ENCODE peak calls at places on chromosomes 4 and X, in seven cellular contexts. U is GM23338, P is stomach, Y is SK-N-SH, A is spleen, F is HepG2, J is suprapubic skin. E is an unnamed sample.

GRCh38 chr4:176277162-176277904 is 8.3 kb upstream of the ASB5 start:
- DNase-seq in F (peak; percentile 39), U (peak; percentile 75), Y (peak; percentile 51), P (peak; percentile 71), J (no peak), A (no peak), E (no peak)

GRCh38 chrX:22629105-22629725 is 356.5 kb downstream of the CBLL2 start:
- DNase-seq in A (no peak), Y (no peak), J (no peak), U (no peak), P (no peak), F (no peak), E (no peak)

GRCh38 chrX:53000447-53001208 is 42.3 kb upstream of the FAM156A start:
- DNase-seq in Y (no peak), P (no peak), A (no peak), U (peak; percentile 39), J (no peak), F (no peak), E (no peak)

GRCh38 chrX:115428011-115428410 is 133.0 kb upstream of the PLS3 start:
- DNase-seq in Y (no peak), P (no peak), A (no peak), J (no peak), U (peak; percentile 1), F (no peak), E (no peak)

GRCh38 chrX:148567229-148567628 is 66.8 kb downstream of the AFF2 start:
- DNase-seq in J (no peak), F (no peak), P (no peak), U (no peak), A (no peak), Y (no peak), E (no peak)

GRCh38 chr4:169611157-169611556 is 1.2 kb downstream of the NEK1 start:
- DNase-seq in J (no peak), P (no peak), Y (no peak), A (no peak), F (no peak), U (no peak), E (no peak)

GRCh38 chr4:162164881-162165528 is 1.2 kb upstream of the FSTL5 start:
- DNase-seq in U (no peak), F (no peak), Y (no peak), J (no peak), P (no peak), A (no peak), E (no peak)

GRCh38 chr4:158446106-158446505 is 75.6 kb upstream of the RXFP1 start:
- DNase-seq in P (no peak), J (no peak), U (no peak), Y (no peak), A (no peak), F (no peak), E (no peak)

GRCh38 chrX:105220636-105221035 is at the start of gene TEX13A:
- DNase-seq in A (no peak), P (no peak), U (no peak), F (no peak), Y (no peak), J (no peak), E (no peak)

GRCh38 chrX:154805696-154806091 is 409 bp upstream of the MPP1 start:
- DNase-seq in F (no peak), A (no peak), P (no peak), Y (no peak), U (peak; percentile 39), J (no peak), E (no peak)

GRCh38 chr4:62252728-62253127 is 1052.6 kb downstream of the ADGRL3 start:
- DNase-seq in Y (no peak), P (no peak), F (no peak), A (no peak), J (no peak), U (no peak), E (no peak)

GRCh38 chr4:71648448-71648847 is 135.4 kb downstream of the GC start:
- DNase-seq in A (no peak), U (no peak), F (no peak), J (no peak), Y (no peak), P (no peak), E (no peak)

GRCh38 chr4:128775916-128776315 is 33.6 kb upstream of the JADE1 start:
- DNase-seq in U (no peak), F (no peak), A (no peak), Y (no peak), J (no peak), P (no peak), E (no peak)

GRCh38 chr4:108890491-108890890 is 127.6 kb upstream of the ETNPPL start:
- DNase-seq in U (peak; percentile 12), F (no peak), Y (no peak), J (no peak), P (no peak), A (no peak), E (no peak)

GRCh38 chr4:47017494-47017893 is 13.9 kb upstream of the GABRB1 start:
- DNase-seq in Y (no peak), A (no peak), P (no peak), J (no peak), U (no peak), F (no peak), E (no peak)

GRCh38 chr4:57159866-57160265 is 49.7 kb upstream of the IGFBP7 start:
- DNase-seq in F (no peak), Y (no peak), P (no peak), U (no peak), A (no peak), J (no peak), E (no peak)

GRCh38 chr4:144355809-144356757 is 215.6 kb upstream of the GYPA start:
- DNase-seq in P (no peak), F (peak; percentile 3), A (no peak), Y (no peak), U (peak; percentile 58), J (no peak), E (no peak)

GRCh38 chrX:13646154-13646549 is 6.8 kb upstream of the TCEANC start:
- DNase-seq in U (peak; percentile 76), Y (peak; percentile 40), A (no peak), P (peak; percentile 71), F (peak; percentile 30), J (no peak), E (no peak)

GRCh38 chr4:161546902-161547301 is 616.9 kb downstream of the FSTL5 start:
- DNase-seq in J (no peak), P (no peak), A (no peak), F (no peak), Y (no peak), U (no peak), E (no peak)

GRCh38 chr4:173883821-173884220 is 353.8 kb upstream of the HAND2 start:
- DNase-seq in A (no peak), U (no peak), J (no peak), F (no peak), Y (no peak), P (no peak), E (no peak)

GRCh38 chr4:74158561-74159396 is 861 bp downstream of the MTHFD2L start:
- DNase-seq in A (no peak), U (no peak), P (no peak), Y (no peak), J (no peak), F (no peak), E (no peak)

GRCh38 chr4:40070387-40070786 is 13.7 kb downstream of the N4BP2 start:
- DNase-seq in U (no peak), F (no peak), P (no peak), A (no peak), J (no peak), Y (no peak), E (peak; percentile 40)

GRCh38 chr4:131534944-131535640 is 1614.0 kb upstream of the PCDH10 start:
- DNase-seq in A (no peak), Y (no peak), P (no peak), J (no peak), F (no peak), U (no peak), E (no peak)

GRCh38 chrX:118495958-118496762 is 545 bp downstream of the DOCK11 start:
- DNase-seq in U (peak; percentile 42), A (peak; percentile 95), Y (peak; percentile 59), P (peak; percentile 63), F (no peak), J (peak; percentile 72), E (no peak)

GRCh38 chr4:145487626-145488025 is 6.0 kb downstream of the SMAD1 start:
- DNase-seq in A (no peak), F (no peak), P (no peak), U (no peak), Y (no peak), J (no peak), E (no peak)

DNA sequence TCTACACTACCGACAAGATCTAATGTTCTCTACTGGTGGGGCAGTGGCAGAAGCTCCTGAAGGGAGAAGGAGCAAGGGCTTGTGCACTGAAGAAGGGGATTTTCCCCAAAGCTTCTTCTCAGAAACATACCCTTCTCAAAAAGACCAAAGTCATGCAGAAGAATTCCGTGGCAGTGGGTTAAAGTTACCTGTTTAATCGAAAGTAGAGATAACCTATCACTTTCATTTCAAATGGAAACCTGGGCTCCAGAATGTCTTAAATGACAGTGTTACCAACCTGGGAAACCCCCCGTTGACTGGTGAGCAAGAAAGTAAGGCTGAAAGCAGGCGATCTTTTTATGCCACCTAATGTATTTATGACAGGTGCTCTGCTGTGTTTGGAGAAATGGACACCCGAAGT is 92.5 kb upstream of the TEX13D start:
- DNase-seq in P (no peak), U (no peak), F (no peak), Y (no peak), A (no peak), J (no peak), E (no peak)
- H3K4me1 ChIP-seq in P (no peaks in the 10 kb centered on the region), U (no peaks in the 10 kb centered on the region), F (no peaks in the 10 kb centered on the region), Y (no peaks in the 10 kb centered on the region), A (no peaks in the 10 kb centered on the region), J (no peaks in the 10 kb centered on the region), E (no peaks in the 10 kb centered on the region)

GRCh38 chrX:19772306-19772705 is 115.1 kb downstream of the SH3KBP1 start:
- DNase-seq in U (peak; percentile 15), Y (no peak), A (no peak), J (no peak), F (no peak), P (no peak), E (no peak)

GRCh38 chrX:19769467-19769866 is 117.9 kb downstream of the SH3KBP1 start:
- DNase-seq in U (no peak), Y (no peak), A (no peak), P (no peak), F (no peak), J (no peak), E (no peak)

GRCh38 chrX:19774905-19775304 is 112.5 kb downstream of the SH3KBP1 start:
- DNase-seq in U (no peak), A (no peak), Y (no peak), P (no peak), F (no peak), J (no peak), E (no peak)

GRCh38 chrX:19775830-19776498 is 111.4 kb downstream of the SH3KBP1 start:
- DNase-seq in A (no peak), P (no peak), Y (no peak), F (no peak), U (no peak), J (no peak), E (no peak)

GRCh38 chrX:19772759-19773623 is 114.4 kb downstream of the SH3KBP1 start:
- DNase-seq in P (no peak), J (no peak), U (no peak), A (no peak), F (no peak), Y (no peak), E (no peak)
- TF ChIP-seq POLR2AphosphoS5 in P (no peak), J (no peak), U (no peak), A (no peak), F (no peak), Y (no peak), E (no peak)

GRCh38 chrX:71537743-71538142 is 4.8 kb downstream of the OGT start:
- DNase-seq in A (no peak), J (no peak), P (no peak), U (no peak), Y (no peak), F (no peak), E (no peak)
- H3K4me1 ChIP-seq in A (peaks cover 65% of the 10 kb centered on the region), J (peaks cover 44% of the 10 kb centered on the region), P (peaks cover 21% of the 10 kb centered on the region), U (peaks cover 25% of the 10 kb centered on the region), Y (peaks cover 14% of the 10 kb centered on the region), F (peaks cover 49% of the 10 kb centered on the region), E (peaks cover 36% of the 10 kb centered on the region)

GRCh38 chrX:1894656-1895055 is 279.8 kb downstream of the ASMT start:
- DNase-seq in A (no peak), Y (no peak), P (no peak), F (no peak), J (no peak), U (no peak), E (no peak)
- TF ChIP-seq POLR2AphosphoS5 in A (no peak), Y (no peak), P (no peak), F (no peak), J (no peak), U (no peak), E (no peak)